ENCODE peak calls at places on chromosomes 7 and 10, in six cellular contexts. S is ovary, Z is cardiac muscle cell, V is SJSA1, K is neural progenitor cell, M is HL-60. U is an unnamed sample.

GRCh38 chr7:137820156-137820555 is 26.6 kb downstream of the DGKI start:
- DNase-seq in K (peak), M (no peak), V (no peak), S (no peak), Z (no peak), U (no peak)

GRCh38 chr7:68511281-68511680 is 1087.0 kb upstream of the AUTS2 start:
- DNase-seq in V (no peak), K (peak), Z (no peak), S (no peak), M (no peak), U (peak)

GRCh38 chr10:35572583-35572982 is 32.6 kb upstream of the GJD4 start:
- DNase-seq in Z (peak), M (no peak), S (no peak), K (no peak), V (no peak), U (no peak)

GRCh38 chr10:10235003-10235402 is 782.7 kb upstream of the CELF2 start:
- DNase-seq in M (no peak), S (no peak), V (no peak), K (peak), Z (no peak), U (no peak)

GRCh38 chr10:50506861-50507573 is 116.7 kb downstream of the SGMS1 start:
- DNase-seq in M (no peak), Z (peak), V (no peak), K (peak), S (peak), U (peak)

GRCh38 chr10:24174014-24174413 is 34.9 kb upstream of the KIAA1217 start:
- DNase-seq in S (no peak), Z (no peak), V (no peak), M (no peak), K (no peak), U (peak)

GRCh38 chr7:150716368-150716767 is at the start of gene GIMAP1:
- DNase-seq in K (no peak), M (no peak), Z (no peak), V (no peak), S (no peak), U (no peak)

GRCh38 chr7:3117488-3118228 is 74.0 kb upstream of the CARD11 start:
- DNase-seq in Z (peak), M (no peak), V (no peak), S (no peak), K (no peak), U (no peak)

GRCh38 chr10:103845983-103846382 is 9.4 kb downstream of the SH3PXD2A start:
- DNase-seq in M (no peak), Z (no peak), S (no peak), V (no peak), K (no peak), U (no peak)

GRCh38 chr10:3886191-3886590 is 101.2 kb upstream of the KLF6 start:
- DNase-seq in V (no peak), S (peak), M (no peak), Z (peak), K (peak), U (no peak)

GRCh38 chr10:8511026-8511425 is 456.5 kb downstream of the GATA3 start:
- DNase-seq in M (no peak), V (no peak), Z (no peak), S (no peak), K (peak), U (no peak)

GRCh38 chr10:25061711-25062455 is 45.5 kb downstream of the THNSL1 start:
- DNase-seq in Z (no peak), V (no peak), S (no peak), K (no peak), M (no peak), U (no peak)

GRCh38 chr10:44567471-44567870 is 182.6 kb upstream of the CXCL12 start:
- DNase-seq in K (no peak), S (no peak), Z (peak), V (no peak), M (no peak), U (no peak)

GRCh38 chr10:17056781-17057191 is 72.8 kb downstream of the CUBN start:
- DNase-seq in Z (peak), V (no peak), S (no peak), M (no peak), K (no peak), U (no peak)

GRCh38 chr7:132871419-132871818 is 210.5 kb downstream of the CHCHD3 start:
- DNase-seq in S (no peak), V (no peak), K (no peak), Z (no peak), M (no peak), U (no peak)

GRCh38 chr7:48611993-48612392 is 312.4 kb upstream of the CDC14C start:
- DNase-seq in M (no peak), K (no peak), V (no peak), S (no peak), Z (no peak), U (no peak)

GRCh38 chr10:128263891-128264688 is 137.9 kb upstream of the MKI67 start:
- DNase-seq in K (peak), S (peak), Z (peak), V (no peak), M (peak), U (peak)

GRCh38 chr7:144019457-144019856 is 19.3 kb downstream of the OR6B1 start:
- DNase-seq in S (no peak), K (no peak), V (peak), Z (peak), M (no peak), U (peak)

GRCh38 chr10:132850896-132851295 is 64.9 kb upstream of the NKX6-2 start:
- DNase-seq in Z (no peak), K (no peak), V (peak), M (no peak), S (no peak), U (no peak)

GRCh38 chr7:66307591-66308215 is 102.6 kb downstream of the TPST1 start:
- DNase-seq in S (no peak), Z (peak), K (no peak), M (no peak), V (no peak), U (no peak)

GRCh38 chr7:130277763-130278643 is 11.3 kb downstream of the CPA2 start:
- DNase-seq in S (peak), K (peak), Z (peak), M (no peak), V (no peak), U (peak)

DNA sequence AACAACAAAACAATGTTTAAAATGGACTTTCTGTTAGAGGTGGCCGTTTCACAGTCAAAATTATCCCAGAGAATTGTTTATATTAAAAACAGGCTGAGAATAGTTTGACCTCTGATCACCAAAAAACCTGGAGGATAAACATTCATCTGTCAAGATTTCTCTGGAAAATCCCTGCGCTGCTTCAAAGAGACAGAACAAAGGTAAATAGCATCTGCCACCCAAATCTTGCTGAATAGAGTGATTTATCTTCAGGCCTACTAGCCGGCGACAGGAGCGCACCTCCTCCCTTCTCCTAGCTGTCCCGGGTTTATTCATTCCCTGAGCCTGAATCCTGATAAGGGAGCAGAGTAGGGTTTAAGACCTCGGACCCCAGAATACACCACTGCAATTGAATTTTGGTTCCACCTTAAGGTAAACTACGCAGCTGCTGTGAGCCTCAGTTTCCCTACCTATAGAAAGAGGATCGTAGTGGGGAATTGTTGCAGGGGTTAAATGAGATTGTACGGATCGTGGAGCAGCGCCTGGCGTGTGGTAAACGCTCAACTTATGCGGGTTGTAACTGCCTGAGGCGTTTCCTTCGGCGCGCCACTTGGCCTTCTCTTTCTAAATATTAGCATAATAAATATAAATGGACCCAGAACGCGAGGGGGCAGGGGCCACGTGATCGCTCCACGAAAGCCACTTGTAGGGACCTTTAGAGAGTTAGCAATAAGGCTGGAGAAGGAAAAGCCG is 495 bp upstream of the ST7 start:
- DNase-seq in M (peak), K (peak), S (no peak), V (peak), Z (peak), U (peak)
- H3K4me3 ChIP-seq in M (peak), K (peak), S (peak), V (peak), Z (peak), U (peak)

DNA sequence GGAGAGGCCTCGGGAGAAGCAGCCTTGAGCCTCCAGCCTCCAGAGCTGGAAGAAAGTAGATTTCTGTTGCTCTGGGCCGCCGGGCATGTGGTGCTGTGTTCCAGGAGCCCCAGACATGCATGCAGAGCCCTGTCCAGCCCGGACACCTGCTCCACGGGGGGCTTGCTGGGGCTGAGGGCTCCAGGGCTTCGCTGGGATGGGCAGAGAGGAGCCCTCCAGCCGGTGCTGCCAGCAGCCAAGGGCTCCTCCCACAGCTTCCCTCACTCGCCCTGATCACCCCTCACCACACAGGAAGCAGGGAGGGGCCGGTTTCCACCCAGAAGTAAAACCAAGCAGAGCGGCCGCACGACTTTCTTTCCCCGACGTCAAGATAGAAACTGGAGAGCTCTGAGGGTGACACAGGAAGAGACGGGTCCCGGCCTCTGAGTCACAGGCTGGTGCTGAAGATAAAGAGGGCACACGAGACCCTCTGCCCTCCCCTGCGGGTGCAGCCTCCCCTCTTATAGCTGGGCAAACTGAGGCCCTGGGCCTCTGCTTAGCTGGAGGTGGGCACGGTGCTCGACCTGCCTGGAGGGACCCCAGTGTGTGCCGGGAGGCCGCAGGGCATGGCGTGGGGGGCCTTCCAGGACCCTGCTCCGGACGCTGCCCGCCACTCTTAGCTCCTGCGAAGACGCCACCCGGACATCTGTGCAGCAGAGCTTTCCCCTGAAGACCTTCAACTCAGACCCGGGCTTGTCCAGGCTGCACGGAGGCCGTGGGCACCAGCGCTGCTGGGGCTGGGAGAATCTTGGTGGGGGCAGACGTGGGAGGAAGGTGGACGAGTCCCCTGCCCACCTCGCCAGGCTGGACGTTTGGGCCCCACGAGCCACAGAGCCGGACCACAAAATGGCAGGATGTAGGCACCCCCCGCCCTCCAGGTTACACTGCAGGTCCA is 31.1 kb downstream of the ADAP1 start:
- DNase-seq in S (peak), V (peak), Z (peak), M (peak), K (no peak), U (peak)
- H3K4me3 ChIP-seq in S (no peak), V (no peak), Z (no peak), M (peak), K (no peak), U (no peak)

GRCh38 chr7:26193432-26194206 is 6.9 kb downstream of the HNRNPA2B1 start:
- DNase-seq in V (no peak), Z (no peak), M (no peak), K (no peak), S (no peak), U (no peak)
- H3K4me3 ChIP-seq in V (no peak), Z (no peak), M (no peak), K (peak), S (no peak), U (no peak)

DNA sequence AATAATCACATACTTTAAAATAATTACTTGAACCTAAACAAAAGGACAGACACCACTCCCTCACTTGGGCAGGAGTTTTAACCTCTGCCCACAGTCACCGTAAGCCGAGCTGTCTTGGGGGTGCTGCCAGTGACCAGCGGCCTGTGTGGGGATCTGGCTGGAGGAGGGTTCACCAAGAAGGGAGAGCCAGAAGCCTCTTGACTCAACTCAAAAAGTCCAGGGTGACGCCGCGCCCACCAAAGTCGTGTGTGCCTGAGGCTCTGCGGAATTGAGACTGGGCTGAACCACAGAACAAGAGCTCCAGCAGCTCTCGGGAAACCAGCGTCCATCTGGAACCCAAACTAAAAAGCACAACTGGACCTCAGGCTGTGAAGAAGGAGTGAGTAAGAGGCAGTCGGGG is 35.8 kb downstream of the ZFAND2A start:
- DNase-seq in Z (no peak), V (peak), M (no peak), K (no peak), S (no peak), U (no peak)
- H3K4me3 ChIP-seq in Z (no peak), V (no peak), M (no peak), K (no peak), S (no peak), U (no peak)

GRCh38 chr7:105691029-105691691 is 109.9 kb upstream of the EFCAB10 start:
- DNase-seq in M (no peak), V (no peak), K (no peak), Z (peak), S (no peak), U (peak)

GRCh38 chr7:105689093-105689819 is 108.0 kb upstream of the EFCAB10 start:
- DNase-seq in Z (no peak), V (no peak), M (no peak), K (peak), S (no peak), U (no peak)

GRCh38 chr7:105690286-105690915 is 109.1 kb upstream of the EFCAB10 start:
- DNase-seq in Z (no peak), S (no peak), V (no peak), K (peak), M (no peak), U (no peak)

GRCh38 chr7:105693576-105693975 is 112.3 kb upstream of the EFCAB10 start:
- DNase-seq in S (no peak), Z (no peak), M (no peak), K (no peak), V (no peak), U (no peak)

GRCh38 chr7:105691692-105692564 is 110.6 kb upstream of the EFCAB10 start:
- DNase-seq in M (no peak), S (peak), V (no peak), Z (peak), K (peak), U (peak)
- H3K4me3 ChIP-seq in M (no peak), S (peak), V (peak), Z (no peak), K (peak), U (peak)

GRCh38 chr7:26011039-26011696 is 140.8 kb upstream of the NFE2L3 start:
- DNase-seq in K (no peak), S (no peak), Z (no peak), M (no peak), V (no peak), U (no peak)

GRCh38 chr7:26008428-26008827 is 143.6 kb upstream of the NFE2L3 start:
- DNase-seq in V (no peak), M (no peak), Z (no peak), K (no peak), S (no peak), U (no peak)

GRCh38 chr7:26013551-26014083 is 138.4 kb upstream of the NFE2L3 start:
- DNase-seq in S (no peak), Z (no peak), M (no peak), K (no peak), V (no peak), U (peak)
- H3K4me3 ChIP-seq in S (no peak), Z (no peak), M (no peak), K (no peak), V (no peak), U (no peak)

DNA sequence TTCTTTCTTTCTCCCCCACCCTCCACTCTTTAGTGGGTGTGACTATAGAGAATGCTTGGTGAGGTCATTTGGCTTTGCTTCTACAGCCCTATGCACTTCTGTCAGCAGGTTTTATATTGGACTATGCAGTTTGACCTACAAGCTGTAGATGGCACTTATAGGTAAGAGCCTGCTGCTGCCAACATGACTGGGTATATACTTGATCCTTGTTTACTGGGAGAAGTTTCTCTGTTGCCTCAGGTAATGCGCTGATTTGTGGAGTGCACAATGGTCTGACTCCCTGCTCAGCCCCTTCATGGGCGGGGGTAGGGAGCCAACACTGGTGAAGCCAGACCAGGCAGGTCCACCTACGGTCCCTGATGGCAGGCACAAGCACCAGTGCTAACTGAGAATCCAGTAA is 33.7 kb upstream of the C7orf33 start:
- DNase-seq in V (no peak), K (no peak), Z (no peak), M (no peak), S (no peak), U (no peak)
- H3K4me3 ChIP-seq in V (no peak), K (no peak), Z (no peak), M (no peak), S (no peak), U (no peak)

DNA sequence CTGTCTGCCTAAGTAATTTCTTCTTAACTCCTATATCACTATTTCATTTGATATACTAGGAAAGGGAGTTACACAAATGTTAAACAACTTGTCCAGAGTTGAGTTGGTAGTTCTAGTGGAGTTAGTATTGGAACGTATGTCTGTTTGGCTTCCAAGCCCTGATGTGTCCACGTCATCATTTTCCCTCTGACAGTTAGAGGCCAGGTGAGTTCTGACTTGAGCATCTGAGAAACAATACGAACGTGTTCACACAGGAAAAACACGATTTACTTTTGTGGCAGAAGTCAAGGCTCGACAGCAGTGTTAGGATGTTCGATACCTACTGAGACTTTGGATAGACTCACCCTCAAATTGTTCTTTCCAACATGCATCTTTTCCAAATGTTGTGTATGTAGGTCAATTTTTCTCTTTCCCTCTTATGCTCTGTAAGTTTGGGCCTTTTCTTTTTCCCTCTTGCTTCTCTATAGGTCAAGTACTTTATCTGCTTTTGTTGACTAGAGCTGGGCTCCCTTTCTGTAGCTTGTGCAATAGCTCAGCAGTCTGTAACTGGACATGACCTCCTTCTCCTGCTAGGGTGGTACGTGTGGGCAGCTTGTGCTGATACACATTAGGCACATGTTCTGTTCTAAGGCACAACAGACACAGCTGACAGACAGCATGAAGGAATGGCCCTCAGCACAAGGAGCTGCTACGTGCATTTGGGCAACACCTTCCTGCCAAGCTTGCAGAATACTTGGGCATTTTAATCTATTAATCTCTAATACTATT is 222.9 kb downstream of the PTEN start:
- DNase-seq in K (no peak), S (no peak), Z (peak), M (no peak), V (no peak), U (no peak)
- H3K4me3 ChIP-seq in K (no peak), S (no peak), Z (no peak), M (no peak), V (no peak), U (no peak)

DNA sequence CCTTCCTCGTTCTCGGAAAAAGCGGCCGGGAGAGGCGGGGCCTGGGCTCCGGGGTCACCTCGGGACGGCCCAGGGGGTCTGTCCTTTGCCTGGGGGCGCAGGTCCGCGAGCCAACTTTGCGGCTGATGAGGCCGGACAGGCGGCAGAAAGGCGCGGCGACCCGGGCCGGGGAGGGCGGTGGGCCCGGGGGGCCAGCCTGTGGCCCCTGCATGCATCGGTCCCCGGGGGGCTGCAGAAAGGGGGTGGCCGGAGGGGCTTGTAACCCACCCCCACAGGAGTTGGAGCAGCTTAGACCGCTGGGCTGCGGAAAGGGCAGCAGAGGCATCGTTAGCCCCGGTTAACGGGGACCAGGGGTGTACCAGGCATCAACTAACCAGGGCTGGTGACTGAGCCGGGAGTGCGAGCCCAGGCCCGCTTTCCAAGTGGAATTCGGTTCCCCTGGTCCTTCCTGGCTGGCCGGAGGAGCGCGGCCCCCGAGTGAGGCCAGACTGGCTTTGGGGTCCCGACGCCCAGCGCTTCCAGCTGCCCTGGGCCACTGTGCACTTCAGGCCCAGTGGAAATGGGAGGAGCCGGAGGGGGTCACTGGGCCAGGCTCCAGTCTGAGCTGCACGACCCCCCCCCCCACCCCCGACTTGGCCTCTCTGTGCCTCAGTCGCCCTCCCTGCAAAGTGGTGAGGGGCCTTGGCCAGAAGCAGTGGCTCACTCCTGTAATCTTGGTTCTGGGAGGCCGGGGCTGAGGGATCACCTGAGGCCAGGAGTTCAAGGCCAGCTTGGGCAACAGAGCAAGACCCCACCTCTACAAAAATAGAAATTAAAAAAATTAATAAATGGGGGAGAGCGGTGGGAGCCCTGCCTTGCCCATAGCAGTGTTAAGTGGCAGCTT is 919 bp downstream of the SLC29A4 start:
- DNase-seq in V (no peak), Z (peak), S (peak), M (no peak), K (peak), U (peak)
- H3K4me3 ChIP-seq in V (no peak), Z (peak), S (peak), M (peak), K (peak), U (peak)